ENCODE peak calls at places on chromosome 6, in ten cellular contexts. One of them, this sample, is unnamed.

GRCh38 chr6:52389626-52390360 is 27.8 kb downstream of the PAQR8 start:
- DNase-seq in thyroid gland: peak
- DNase-seq in bronchial epithelial cell: peak
- DNase-seq in GM12865: peak
- DNase-seq in mammary epithelial cell: peak
- DNase-seq in foreskin fibroblast: peak
- DNase-seq in dorsolateral prefrontal cortex: no peak
- DNase-seq in breast epithelium: no peak
- DNase-seq in astrocyte of the spinal cord: peak
- DNase-seq in hepatocyte: peak
- DNase-seq in this sample: no peak

GRCh38 chr6:21496749-21497148 is 96.8 kb upstream of the SOX4 start:
- DNase-seq in astrocyte of the spinal cord: no peak
- DNase-seq in thyroid gland: no peak
- DNase-seq in breast epithelium: no peak
- DNase-seq in bronchial epithelial cell: no peak
- DNase-seq in hepatocyte: no peak
- DNase-seq in foreskin fibroblast: peak
- DNase-seq in mammary epithelial cell: no peak
- DNase-seq in GM12865: no peak
- DNase-seq in dorsolateral prefrontal cortex: no peak
- DNase-seq in this sample: no peak

GRCh38 chr6:168493976-168494375 is 53.0 kb downstream of the SMOC2 start:
- DNase-seq in thyroid gland: no peak
- DNase-seq in hepatocyte: no peak
- DNase-seq in GM12865: no peak
- DNase-seq in astrocyte of the spinal cord: no peak
- DNase-seq in breast epithelium: no peak
- DNase-seq in bronchial epithelial cell: no peak
- DNase-seq in dorsolateral prefrontal cortex: no peak
- DNase-seq in foreskin fibroblast: no peak
- DNase-seq in mammary epithelial cell: no peak
- DNase-seq in this sample: no peak

GRCh38 chr6:2970753-2971419 is 481 bp downstream of the SERPINB6 start:
- DNase-seq in bronchial epithelial cell: no peak
- DNase-seq in dorsolateral prefrontal cortex: no peak
- DNase-seq in mammary epithelial cell: peak
- DNase-seq in thyroid gland: peak
- DNase-seq in astrocyte of the spinal cord: peak
- DNase-seq in hepatocyte: peak
- DNase-seq in breast epithelium: peak
- DNase-seq in foreskin fibroblast: no peak
- DNase-seq in GM12865: peak
- DNase-seq in this sample: peak

GRCh38 chr6:159252955-159253508 is 83.8 kb downstream of the FNDC1 start:
- DNase-seq in dorsolateral prefrontal cortex: no peak
- DNase-seq in thyroid gland: peak
- DNase-seq in GM12865: peak
- DNase-seq in hepatocyte: peak
- DNase-seq in mammary epithelial cell: peak
- DNase-seq in breast epithelium: no peak
- DNase-seq in foreskin fibroblast: peak
- DNase-seq in astrocyte of the spinal cord: peak
- DNase-seq in bronchial epithelial cell: peak
- DNase-seq in this sample: no peak

GRCh38 chr6:16136086-16136485 is 7.2 kb downstream of the MYLIP start:
- DNase-seq in astrocyte of the spinal cord: no peak
- DNase-seq in dorsolateral prefrontal cortex: no peak
- DNase-seq in thyroid gland: no peak
- DNase-seq in mammary epithelial cell: no peak
- DNase-seq in bronchial epithelial cell: no peak
- DNase-seq in hepatocyte: no peak
- DNase-seq in breast epithelium: no peak
- DNase-seq in GM12865: no peak
- DNase-seq in foreskin fibroblast: no peak
- DNase-seq in this sample: no peak

GRCh38 chr6:76708641-76709331 is 636.3 kb upstream of the IMPG1 start:
- DNase-seq in foreskin fibroblast: no peak
- DNase-seq in breast epithelium: no peak
- DNase-seq in GM12865: no peak
- DNase-seq in thyroid gland: no peak
- DNase-seq in mammary epithelial cell: no peak
- DNase-seq in astrocyte of the spinal cord: no peak
- DNase-seq in dorsolateral prefrontal cortex: no peak
- DNase-seq in hepatocyte: no peak
- DNase-seq in bronchial epithelial cell: no peak
- DNase-seq in this sample: no peak

GRCh38 chr6:163383912-163384311 is 30.6 kb upstream of the QKI start:
- DNase-seq in mammary epithelial cell: peak
- DNase-seq in GM12865: no peak
- DNase-seq in thyroid gland: no peak
- DNase-seq in hepatocyte: no peak
- DNase-seq in astrocyte of the spinal cord: peak
- DNase-seq in foreskin fibroblast: no peak
- DNase-seq in dorsolateral prefrontal cortex: no peak
- DNase-seq in breast epithelium: no peak
- DNase-seq in bronchial epithelial cell: peak
- DNase-seq in this sample: no peak

DNA sequence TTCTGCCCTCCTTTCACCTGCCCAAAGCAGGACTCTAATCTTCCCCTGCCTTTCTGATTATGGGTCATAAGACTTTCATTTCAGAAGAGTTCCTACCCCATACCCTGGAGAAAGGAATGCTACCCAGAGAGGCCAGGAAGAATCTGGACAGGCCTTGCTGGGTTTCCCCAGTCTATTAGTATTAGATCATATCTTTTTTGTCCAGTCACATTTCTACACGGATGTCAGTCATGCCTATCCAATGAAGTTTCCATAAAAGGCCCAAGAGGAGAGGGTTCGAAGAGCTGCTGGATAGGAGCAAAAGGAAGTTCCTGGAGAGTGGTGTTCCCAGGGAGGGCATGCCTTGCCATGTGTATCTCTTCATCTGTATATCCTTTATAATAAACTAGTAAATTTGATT is 3.2 kb downstream of the POLH start:
- DNase-seq in dorsolateral prefrontal cortex: no peak
- DNase-seq in astrocyte of the spinal cord: no peak
- DNase-seq in GM12865: no peak
- DNase-seq in thyroid gland: no peak
- DNase-seq in hepatocyte: no peak
- DNase-seq in bronchial epithelial cell: peak
- DNase-seq in foreskin fibroblast: no peak
- DNase-seq in breast epithelium: no peak
- DNase-seq in mammary epithelial cell: peak
- DNase-seq in this sample: no peak
- H3K4me3 ChIP-seq in dorsolateral prefrontal cortex: no peak
- H3K4me3 ChIP-seq in astrocyte of the spinal cord: no peak
- H3K4me3 ChIP-seq in GM12865: no peak
- H3K4me3 ChIP-seq in thyroid gland: no peak
- H3K4me3 ChIP-seq in hepatocyte: no peak
- H3K4me3 ChIP-seq in bronchial epithelial cell: no peak
- H3K4me3 ChIP-seq in foreskin fibroblast: no peak
- H3K4me3 ChIP-seq in breast epithelium: no peak
- H3K4me3 ChIP-seq in mammary epithelial cell: no peak
- H3K4me3 ChIP-seq in this sample: no peak

GRCh38 chr6:132512342-132512637 is 626 bp downstream of the STX7 start:
- DNase-seq in dorsolateral prefrontal cortex: no peak
- DNase-seq in foreskin fibroblast: no peak
- DNase-seq in astrocyte of the spinal cord: no peak
- DNase-seq in thyroid gland: no peak
- DNase-seq in bronchial epithelial cell: no peak
- DNase-seq in GM12865: no peak
- DNase-seq in breast epithelium: no peak
- DNase-seq in mammary epithelial cell: no peak
- DNase-seq in hepatocyte: no peak
- DNase-seq in this sample: no peak

GRCh38 chr6:132511159-132511835 is 1.6 kb downstream of the STX7 start:
- DNase-seq in bronchial epithelial cell: peak
- DNase-seq in breast epithelium: no peak
- DNase-seq in dorsolateral prefrontal cortex: no peak
- DNase-seq in foreskin fibroblast: no peak
- DNase-seq in astrocyte of the spinal cord: no peak
- DNase-seq in thyroid gland: no peak
- DNase-seq in mammary epithelial cell: no peak
- DNase-seq in hepatocyte: peak
- DNase-seq in GM12865: peak
- DNase-seq in this sample: peak

GRCh38 chr6:132511836-132512230 is 1.1 kb downstream of the STX7 start:
- DNase-seq in mammary epithelial cell: no peak
- DNase-seq in bronchial epithelial cell: peak
- DNase-seq in hepatocyte: peak
- DNase-seq in astrocyte of the spinal cord: no peak
- DNase-seq in breast epithelium: no peak
- DNase-seq in thyroid gland: no peak
- DNase-seq in foreskin fibroblast: no peak
- DNase-seq in dorsolateral prefrontal cortex: no peak
- DNase-seq in GM12865: peak
- DNase-seq in this sample: no peak

GRCh38 chr6:132513821-132514545 is 1.1 kb upstream of the STX7 start:
- DNase-seq in hepatocyte: no peak
- DNase-seq in mammary epithelial cell: no peak
- DNase-seq in astrocyte of the spinal cord: no peak
- DNase-seq in foreskin fibroblast: no peak
- DNase-seq in GM12865: no peak
- DNase-seq in bronchial epithelial cell: peak
- DNase-seq in thyroid gland: no peak
- DNase-seq in dorsolateral prefrontal cortex: no peak
- DNase-seq in breast epithelium: no peak
- DNase-seq in this sample: no peak

DNA sequence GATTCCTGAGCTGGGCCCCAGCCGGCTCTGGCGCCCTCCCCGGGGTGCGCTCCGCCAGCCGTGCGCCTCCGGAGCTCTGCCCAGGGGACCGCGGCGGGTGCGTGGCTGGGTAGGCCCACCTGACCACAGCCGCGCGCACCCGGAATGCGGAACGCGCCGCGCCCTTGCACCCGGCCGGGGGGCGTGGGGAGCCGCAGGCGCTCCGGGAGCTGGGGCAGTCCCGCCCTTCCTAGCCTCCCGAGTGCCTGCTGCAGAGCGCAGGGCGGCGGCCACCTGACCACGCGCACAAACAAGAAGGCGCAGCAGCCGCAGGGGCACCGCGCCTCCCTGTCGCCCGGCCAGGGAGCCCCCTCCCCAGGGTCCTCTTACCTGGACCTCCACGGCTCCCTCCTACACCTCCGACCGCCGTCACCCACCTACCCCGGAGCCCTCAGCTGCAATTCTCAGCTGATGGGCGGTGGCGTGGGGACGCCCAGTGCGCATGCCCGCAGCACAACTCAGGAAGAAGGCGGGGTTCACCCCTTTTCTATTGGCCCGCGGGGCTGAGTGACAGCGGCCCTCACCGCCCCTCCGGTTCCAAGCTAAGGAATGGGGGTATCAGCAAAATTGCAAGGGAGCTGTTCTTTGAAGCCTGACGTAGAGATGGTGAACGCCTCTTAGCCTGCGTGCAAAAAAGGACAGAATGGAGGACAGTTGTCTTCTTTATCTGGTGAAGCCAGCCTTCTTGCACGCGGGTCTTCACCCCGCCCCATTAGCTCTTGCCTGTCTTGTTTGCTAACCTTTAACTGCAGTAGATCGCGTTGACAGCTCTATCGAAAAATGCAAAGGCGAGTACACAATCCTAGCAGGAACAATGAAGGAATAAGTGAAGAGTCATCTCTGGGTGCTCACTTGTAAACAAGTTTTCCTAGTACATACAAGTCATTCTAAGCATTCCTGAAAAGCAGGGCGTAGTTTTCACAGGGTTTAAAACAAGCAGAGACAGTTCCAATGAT is at the start of gene STX7:
- DNase-seq in mammary epithelial cell: peak
- DNase-seq in thyroid gland: peak
- DNase-seq in astrocyte of the spinal cord: peak
- DNase-seq in dorsolateral prefrontal cortex: peak
- DNase-seq in breast epithelium: peak
- DNase-seq in GM12865: peak
- DNase-seq in bronchial epithelial cell: peak
- DNase-seq in foreskin fibroblast: peak
- DNase-seq in hepatocyte: peak
- DNase-seq in this sample: peak
- TF ChIP-seq CTCF in mammary epithelial cell: no peak
- TF ChIP-seq CTCF in thyroid gland: no peak
- TF ChIP-seq CTCF in astrocyte of the spinal cord: no peak
- TF ChIP-seq CTCF in dorsolateral prefrontal cortex: no peak
- TF ChIP-seq CTCF in breast epithelium: no peak
- TF ChIP-seq CTCF in GM12865: no peak
- TF ChIP-seq CTCF in bronchial epithelial cell: no peak
- TF ChIP-seq CTCF in foreskin fibroblast: no peak
- TF ChIP-seq CTCF in hepatocyte: no peak
- TF ChIP-seq CTCF in this sample: no peak

DNA sequence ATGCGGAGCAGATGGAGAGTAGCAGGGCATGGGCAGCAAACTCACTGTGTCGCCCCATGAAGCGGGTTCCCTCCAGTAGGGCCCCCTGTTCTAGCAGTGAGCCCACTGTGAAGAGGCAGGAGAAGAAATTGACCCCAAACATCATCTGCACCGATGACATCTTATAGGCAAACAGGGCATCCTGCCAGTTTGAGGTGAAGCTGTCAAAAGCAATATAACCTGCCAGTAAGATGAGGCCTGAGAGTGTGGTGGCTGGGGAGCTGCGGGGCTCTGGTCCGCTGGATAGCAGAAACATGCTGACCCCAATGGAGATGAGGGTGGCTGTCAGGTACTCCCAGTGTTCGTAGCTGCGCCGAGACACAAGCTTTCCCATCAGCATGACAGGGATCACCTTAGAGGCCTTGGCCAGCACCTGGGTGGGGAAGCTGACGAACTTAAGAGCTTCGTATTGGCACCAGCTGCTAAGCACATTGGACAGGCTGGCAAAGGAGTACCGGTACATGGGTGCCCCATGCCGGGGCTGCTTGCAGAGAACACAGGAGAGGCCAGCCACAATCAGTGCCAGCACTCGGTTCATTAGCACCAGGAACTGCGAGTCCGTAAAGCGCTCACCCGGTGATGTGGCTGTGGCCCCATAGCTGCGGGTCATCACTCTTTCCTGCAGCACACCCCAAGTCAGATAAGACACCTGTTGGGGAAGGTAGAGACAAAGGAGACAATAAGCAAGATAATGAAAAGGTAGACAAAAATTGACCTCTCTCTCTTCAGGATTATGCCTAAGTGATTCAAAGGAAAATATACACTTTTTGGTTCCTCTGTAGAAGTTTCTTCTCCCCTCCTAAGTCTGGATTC is 2.1 kb downstream of the SLC35B2 start:
- DNase-seq in dorsolateral prefrontal cortex: no peak
- DNase-seq in thyroid gland: no peak
- DNase-seq in bronchial epithelial cell: no peak
- DNase-seq in astrocyte of the spinal cord: no peak
- DNase-seq in foreskin fibroblast: no peak
- DNase-seq in hepatocyte: no peak
- DNase-seq in breast epithelium: no peak
- DNase-seq in mammary epithelial cell: peak
- DNase-seq in GM12865: peak
- DNase-seq in this sample: no peak
- H3K4me3 ChIP-seq in dorsolateral prefrontal cortex: peak
- H3K4me3 ChIP-seq in thyroid gland: no peak
- H3K4me3 ChIP-seq in bronchial epithelial cell: no peak
- H3K4me3 ChIP-seq in astrocyte of the spinal cord: no peak
- H3K4me3 ChIP-seq in foreskin fibroblast: no peak
- H3K4me3 ChIP-seq in hepatocyte: no peak
- H3K4me3 ChIP-seq in breast epithelium: no peak
- H3K4me3 ChIP-seq in mammary epithelial cell: peak
- H3K4me3 ChIP-seq in GM12865: peak
- H3K4me3 ChIP-seq in this sample: no peak

GRCh38 chr6:43494321-43494720 is 15.8 kb downstream of the LRRC73 start:
- DNase-seq in hepatocyte: no peak
- DNase-seq in foreskin fibroblast: no peak
- DNase-seq in astrocyte of the spinal cord: no peak
- DNase-seq in dorsolateral prefrontal cortex: no peak
- DNase-seq in breast epithelium: no peak
- DNase-seq in mammary epithelial cell: no peak
- DNase-seq in thyroid gland: no peak
- DNase-seq in bronchial epithelial cell: no peak
- DNase-seq in GM12865: no peak
- DNase-seq in this sample: no peak

GRCh38 chr6:43494766-43495165 is 15.4 kb downstream of the LRRC73 start:
- DNase-seq in thyroid gland: no peak
- DNase-seq in astrocyte of the spinal cord: no peak
- DNase-seq in bronchial epithelial cell: no peak
- DNase-seq in dorsolateral prefrontal cortex: no peak
- DNase-seq in mammary epithelial cell: no peak
- DNase-seq in hepatocyte: no peak
- DNase-seq in foreskin fibroblast: no peak
- DNase-seq in GM12865: no peak
- DNase-seq in breast epithelium: no peak
- DNase-seq in this sample: no peak

GRCh38 chr6:43497129-43497396 is 13.1 kb downstream of the LRRC73 start:
- DNase-seq in GM12865: no peak
- DNase-seq in dorsolateral prefrontal cortex: no peak
- DNase-seq in bronchial epithelial cell: no peak
- DNase-seq in breast epithelium: no peak
- DNase-seq in mammary epithelial cell: no peak
- DNase-seq in foreskin fibroblast: no peak
- DNase-seq in thyroid gland: no peak
- DNase-seq in astrocyte of the spinal cord: no peak
- DNase-seq in hepatocyte: no peak
- DNase-seq in this sample: no peak

GRCh38 chr6:43496370-43497128 is 13.6 kb downstream of the LRRC73 start:
- DNase-seq in hepatocyte: peak
- DNase-seq in GM12865: peak
- DNase-seq in foreskin fibroblast: peak
- DNase-seq in mammary epithelial cell: peak
- DNase-seq in dorsolateral prefrontal cortex: no peak
- DNase-seq in breast epithelium: no peak
- DNase-seq in thyroid gland: no peak
- DNase-seq in astrocyte of the spinal cord: peak
- DNase-seq in bronchial epithelial cell: peak
- DNase-seq in this sample: no peak

DNA sequence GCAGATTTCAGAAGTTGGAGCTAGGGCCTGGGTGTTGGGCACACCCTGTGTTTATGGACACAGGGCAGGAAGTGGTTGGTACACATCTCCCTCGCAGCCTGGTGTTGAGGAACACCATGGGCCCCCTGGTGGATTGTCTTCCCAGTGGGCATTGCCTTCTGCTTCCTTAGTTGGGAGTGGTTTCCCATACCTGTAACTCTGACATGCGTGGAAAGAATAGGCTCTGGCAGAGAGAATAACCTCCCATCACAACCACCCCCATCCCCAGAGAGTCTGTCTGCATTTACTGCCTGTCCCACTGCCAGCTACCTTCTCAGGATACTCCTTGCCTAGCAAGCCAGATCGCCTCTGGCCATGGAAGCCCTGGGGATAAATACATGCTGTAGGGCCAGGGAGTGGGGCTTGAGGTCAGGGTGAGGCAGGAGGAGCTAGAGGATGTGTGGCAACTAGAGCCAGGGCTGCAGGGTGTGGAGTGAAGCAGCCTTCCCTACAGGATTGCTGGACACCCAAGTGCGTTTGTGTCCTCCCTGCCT is 14.7 kb downstream of the LRRC73 start:
- DNase-seq in GM12865: no peak
- DNase-seq in dorsolateral prefrontal cortex: no peak
- DNase-seq in mammary epithelial cell: peak
- DNase-seq in hepatocyte: no peak
- DNase-seq in breast epithelium: no peak
- DNase-seq in thyroid gland: no peak
- DNase-seq in bronchial epithelial cell: peak
- DNase-seq in foreskin fibroblast: no peak
- DNase-seq in astrocyte of the spinal cord: no peak
- DNase-seq in this sample: no peak
- TF ChIP-seq CTCF in GM12865: no peak
- TF ChIP-seq CTCF in dorsolateral prefrontal cortex: no peak
- TF ChIP-seq CTCF in mammary epithelial cell: peak
- TF ChIP-seq CTCF in hepatocyte: no peak
- TF ChIP-seq CTCF in breast epithelium: peak
- TF ChIP-seq CTCF in thyroid gland: no peak
- TF ChIP-seq CTCF in bronchial epithelial cell: peak
- TF ChIP-seq CTCF in foreskin fibroblast: no peak
- TF ChIP-seq CTCF in astrocyte of the spinal cord: peak
- TF ChIP-seq CTCF in this sample: no peak

This sample was measured in gastrocnemius medialis.